ENCODE peak calls at places on chromosomes 1 and 21, in six cellular contexts. F, A, B, N, T and D are unnamed samples.

GRCh38 chr1:85339089-85339488 is 62.7 kb upstream of the BCL10 start:
- DNase-seq in B (no peak), F (no peak), A (peak; percentile 74), N (no peak), T (no peak), D (no peak)

GRCh38 chr1:1202831-1203560 is 3.4 kb downstream of the TNFRSF18 start:
- DNase-seq in N (no peak), B (no peak), F (no peak), A (no peak), T (no peak), D (no peak)

GRCh38 chr1:205521646-205522150 is 17.2 kb downstream of the CDK18 start:
- DNase-seq in F (no peak), B (no peak), N (no peak), T (no peak), A (no peak), D (no peak)

GRCh38 chr1:2605754-2606003 is 19.1 kb downstream of the PRXL2B start:
- DNase-seq in T (no peak), F (no peak), N (no peak), A (no peak), B (no peak), D (no peak)

GRCh38 chr1:5575396-5576110 is 416.7 kb downstream of the NPHP4 start:
- DNase-seq in B (no peak), N (no peak), T (no peak), A (no peak), F (no peak), D (no peak)

GRCh38 chr1:14739433-14739832 is 140.9 kb downstream of the KAZN start:
- DNase-seq in F (no peak), T (peak; percentile 87), A (no peak), B (no peak), N (no peak), D (no peak)

GRCh38 chr1:235649722-235650163 is at the start of gene GNG4:
- DNase-seq in F (no peak), N (no peak), A (no peak), B (peak; percentile 18), T (no peak), D (no peak)

GRCh38 chr1:226547754-226548191 is 791 bp upstream of the STUM start:
- DNase-seq in T (peak; percentile 86), F (peak; percentile 83), B (peak; percentile 88), N (peak; percentile 82), A (peak; percentile 92), D (peak; percentile 82)

GRCh38 chr21:27480841-27481261 is 514.0 kb upstream of the ADAMTS5 start:
- DNase-seq in A (peak; percentile 51), N (no peak), B (no peak), F (peak; percentile 88), T (no peak), D (no peak)

GRCh38 chr21:15224346-15225086 is 159.7 kb upstream of the NRIP1 start:
- DNase-seq in T (no peak), F (peak; percentile 64), A (peak; percentile 95), B (peak; percentile 89), N (no peak), D (no peak)

GRCh38 chr1:209815931-209816338 is 10.0 kb upstream of the IRF6 start:
- DNase-seq in T (no peak), B (no peak), A (no peak), N (no peak), F (no peak), D (no peak)

GRCh38 chr1:197180252-197180878 is 33.9 kb upstream of the ASPM start:
- DNase-seq in N (no peak), F (peak; percentile 56), A (peak; percentile 80), T (peak; percentile 52), B (peak; percentile 69), D (no peak)

GRCh38 chr21:34223376-34223775 is 140.4 kb upstream of the KCNE2 start:
- DNase-seq in A (no peak), N (no peak), T (no peak), F (no peak), B (no peak), D (no peak)

GRCh38 chr1:116671835-116672234 is 4.3 kb upstream of the IGSF3 start:
- DNase-seq in F (no peak), A (no peak), B (no peak), N (no peak), T (no peak), D (no peak)

GRCh38 chr1:9442266-9442846 is 96.9 kb upstream of the SLC25A33 start:
- DNase-seq in A (no peak), T (no peak), B (no peak), N (no peak), F (peak; percentile 33), D (no peak)
- H3K4me3 ChIP-seq in A (no peak overlapping the region), T (no peak overlapping the region), B (no peak overlapping the region), N (no peak overlapping the region), F (no peak overlapping the region), D (no peak overlapping the region)

GRCh38 chr21:25898671-25899070 is 163.9 kb downstream of the GABPA start:
- DNase-seq in F (peak; percentile 30), A (peak; percentile 33), T (no peak), N (no peak), B (no peak), D (no peak)

GRCh38 chr21:25891596-25891995 is 156.8 kb downstream of the GABPA start:
- DNase-seq in N (no peak), A (no peak), B (no peak), F (no peak), T (no peak), D (no peak)

GRCh38 chr21:25897383-25897782 is 162.6 kb downstream of the GABPA start:
- DNase-seq in F (no peak), B (no peak), A (no peak), N (no peak), T (no peak), D (no peak)

GRCh38 chr21:25896657-25897056 is 161.9 kb downstream of the GABPA start:
- DNase-seq in N (no peak), B (no peak), T (no peak), F (no peak), A (no peak), D (no peak)

DNA sequence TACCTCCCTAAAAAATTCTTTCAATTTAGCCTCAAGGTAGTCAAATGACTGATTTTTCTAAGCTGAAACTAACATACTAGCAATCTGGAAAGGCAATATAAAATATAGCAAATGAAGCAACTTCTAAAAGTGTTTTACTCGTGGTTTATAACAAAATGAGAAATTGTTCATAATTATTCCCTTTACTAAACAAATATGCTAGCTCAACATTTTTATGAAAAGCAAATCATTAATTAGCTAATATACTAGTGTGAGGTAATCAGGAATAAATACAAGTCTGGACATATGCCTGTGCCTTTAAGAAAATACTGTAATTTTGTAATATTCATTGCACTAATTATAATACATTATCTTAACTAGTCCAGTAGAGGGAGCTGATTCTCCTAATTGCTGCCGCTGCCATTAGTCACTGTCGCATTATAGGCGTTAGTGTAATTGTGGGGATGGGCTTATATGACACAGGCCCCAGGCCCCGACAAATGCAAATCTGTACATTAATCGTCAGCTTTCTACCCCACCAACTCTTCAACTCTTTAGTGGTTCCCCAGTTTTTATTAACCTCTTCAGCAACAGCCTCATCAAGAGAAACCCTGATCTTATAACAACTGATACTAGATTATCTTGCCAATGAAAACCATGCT is 160.9 kb downstream of the GABPA start:
- DNase-seq in F (peak; percentile 39), T (peak; percentile 30), A (peak; percentile 54), N (no peak), B (no peak), D (no peak)
- TF ChIP-seq CTCF in F (peak; percentile 65), T (peak; percentile 69), A (peak; percentile 59), N (peak; percentile 60), B (peak; percentile 12), D (peak; percentile 49)

GRCh38 chr1:54489627-54490240 is 58.3 kb upstream of the ACOT11 start:
- DNase-seq in A (no peak), B (no peak), F (no peak), N (no peak), T (no peak), D (no peak)
- H3K4me3 ChIP-seq in A (peak overlapping the region; percentile 59), B (no peak overlapping the region), F (no peak overlapping the region), N (peak overlapping the region; percentile 60), T (peak overlapping the region; percentile 71), D (peak overlapping the region; percentile 58)

GRCh38 chr1:44249543-44249942 is 36.3 kb downstream of the DMAP1 start:
- DNase-seq in F (no peak), N (peak; percentile 23), B (no peak), A (peak; percentile 10), T (no peak), D (no peak)
- TF ChIP-seq CTCF in F (no peak), N (no peak), B (no peak), A (no peak), T (no peak), D (no peak)

DNA sequence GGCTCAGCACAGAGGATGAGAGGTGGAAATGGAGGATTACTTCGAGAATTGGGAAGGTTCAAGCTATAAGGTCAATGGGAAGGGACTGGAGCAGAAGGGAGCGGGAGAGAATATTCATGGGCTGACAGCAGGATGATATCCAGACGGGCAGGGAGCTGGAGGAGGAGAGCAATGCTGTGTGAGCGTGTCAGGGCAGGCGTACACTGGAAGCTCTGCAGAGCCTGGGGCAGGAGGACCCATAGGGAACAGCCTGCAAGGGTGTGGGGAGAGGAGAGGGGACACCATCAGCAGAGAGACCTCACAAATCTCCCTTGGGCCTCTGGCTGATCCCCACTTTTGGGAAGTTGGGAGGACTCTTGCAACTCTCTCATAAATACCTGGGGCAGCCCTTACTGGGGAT is 13.7 kb downstream of the CSF1 start:
- DNase-seq in N (no peak), A (no peak), B (no peak), F (no peak), T (no peak), D (no peak)
- H3K4me3 ChIP-seq in N (no peak overlapping the region), A (no peak overlapping the region), B (no peak overlapping the region), F (no peak overlapping the region), T (no peak overlapping the region), D (no peak overlapping the region)

DNA sequence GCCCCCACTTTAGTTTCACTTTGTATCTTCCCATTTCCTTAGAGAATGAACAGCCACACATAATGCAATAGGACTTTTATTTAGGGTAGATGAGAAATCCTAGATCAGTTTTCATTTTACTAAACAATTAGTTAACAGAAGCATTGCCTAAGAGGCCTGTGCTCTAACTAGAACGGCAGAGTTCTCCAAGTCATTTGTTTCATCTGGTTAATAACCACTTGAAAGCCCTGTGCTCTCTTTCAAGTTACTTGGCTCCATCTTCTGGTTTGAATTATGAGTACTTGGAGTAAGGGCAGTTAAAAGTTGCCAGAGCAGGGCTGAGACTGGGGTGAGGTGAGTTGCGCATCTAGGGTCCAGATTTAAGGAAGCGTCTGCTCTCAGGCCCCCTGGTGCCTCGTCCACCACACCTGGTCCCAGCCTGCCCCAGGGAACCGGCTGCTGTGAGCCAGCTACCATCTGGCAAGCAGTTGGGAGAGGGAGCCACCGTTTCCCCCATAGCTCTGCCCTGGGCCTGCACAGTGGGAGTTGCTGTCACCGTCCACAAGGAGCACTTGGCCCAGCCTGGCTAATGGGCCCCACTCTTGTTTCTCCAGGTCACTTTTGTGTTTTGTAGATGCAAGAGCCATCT is 18.1 kb upstream of the SLC44A3 start:
- DNase-seq in F (peak; percentile 89), B (peak; percentile 66), T (peak; percentile 37), A (peak; percentile 90), N (peak; percentile 21), D (peak; percentile 61)
- TF ChIP-seq CTCF in F (peak; percentile 57), B (peak; percentile 68), T (peak; percentile 55), A (peak; percentile 61), N (peak; percentile 30), D (peak; percentile 70)

GRCh38 chr1:42319871-42320484 is 15.1 kb downstream of the FOXJ3 start:
- DNase-seq in B (no peak), N (no peak), A (no peak), F (no peak), T (no peak), D (no peak)
- H3K4me3 ChIP-seq in B (no peak overlapping the region), N (peak overlapping the region; percentile 1), A (no peak overlapping the region), F (no peak overlapping the region), T (no peak overlapping the region), D (peak overlapping the region; percentile 28)